ENCODE peak calls at places on chromosomes 12 and 14, in six cellular contexts. One of them, this sample, is unnamed.

GRCh38 chr12:19706936-19707335 is 267.6 kb downstream of the AEBP2 start:
- DNase-seq in GM12878: no peak
- DNase-seq in GM23338: no peak
- DNase-seq in HCT116: no peak
- DNase-seq in transverse colon: no peak
- DNase-seq in prostate gland: no peak
- DNase-seq in this sample: no peak

GRCh38 chr12:28089363-28089762 is 100.9 kb upstream of the CCDC91 start:
- DNase-seq in GM12878: no peak
- DNase-seq in transverse colon: no peak
- DNase-seq in GM23338: peak; percentile 51
- DNase-seq in prostate gland: no peak
- DNase-seq in HCT116: no peak
- DNase-seq in this sample: no peak

GRCh38 chr14:101845896-101846295 is 84.4 kb downstream of the PPP2R5C start:
- DNase-seq in GM23338: no peak
- DNase-seq in prostate gland: no peak
- DNase-seq in GM12878: no peak
- DNase-seq in transverse colon: no peak
- DNase-seq in HCT116: no peak
- DNase-seq in this sample: no peak

GRCh38 chr14:79057333-79057732 is 887.2 kb downstream of the NRXN3 start:
- DNase-seq in GM23338: no peak
- DNase-seq in prostate gland: no peak
- DNase-seq in GM12878: no peak
- DNase-seq in HCT116: no peak
- DNase-seq in transverse colon: no peak
- DNase-seq in this sample: no peak

GRCh38 chr12:5458229-5459050 is 26.5 kb downstream of the NTF3 start:
- DNase-seq in GM12878: no peak
- DNase-seq in GM23338: no peak
- DNase-seq in HCT116: no peak
- DNase-seq in prostate gland: no peak
- DNase-seq in transverse colon: no peak
- DNase-seq in this sample: no peak

GRCh38 chr14:77097006-77097688 is 911 bp upstream of the CIPC start:
- DNase-seq in prostate gland: no peak
- DNase-seq in GM12878: no peak
- DNase-seq in transverse colon: no peak
- DNase-seq in HCT116: no peak
- DNase-seq in GM23338: no peak
- DNase-seq in this sample: no peak

GRCh38 chr12:89859513-89860220 is 151.0 kb upstream of the ATP2B1 start:
- DNase-seq in HCT116: no peak
- DNase-seq in GM23338: no peak
- DNase-seq in prostate gland: no peak
- DNase-seq in transverse colon: no peak
- DNase-seq in GM12878: no peak
- DNase-seq in this sample: no peak

GRCh38 chr14:39988939-39989338 is 556.7 kb upstream of the FBXO33 start:
- DNase-seq in HCT116: peak; percentile 43
- DNase-seq in transverse colon: no peak
- DNase-seq in GM23338: peak; percentile 76
- DNase-seq in prostate gland: no peak
- DNase-seq in GM12878: no peak
- DNase-seq in this sample: no peak

GRCh38 chr12:114913871-114914801 is 230.2 kb upstream of the TBX3 start:
- DNase-seq in transverse colon: no peak
- DNase-seq in GM12878: no peak
- DNase-seq in prostate gland: peak; percentile 81
- DNase-seq in GM23338: no peak
- DNase-seq in HCT116: peak; percentile 38
- DNase-seq in this sample: no peak

GRCh38 chr12:32533971-32534590 is 134.7 kb downstream of the FGD4 start:
- DNase-seq in transverse colon: peak; percentile 78
- DNase-seq in GM23338: peak; percentile 52
- DNase-seq in HCT116: peak; percentile 1
- DNase-seq in prostate gland: peak; percentile 66
- DNase-seq in GM12878: no peak
- DNase-seq in this sample: no peak
- TF ChIP-seq POLR2AphosphoS5 in transverse colon: peak; percentile 75
- TF ChIP-seq POLR2AphosphoS5 in GM23338: no peak
- TF ChIP-seq POLR2AphosphoS5 in HCT116: no peak
- TF ChIP-seq POLR2AphosphoS5 in prostate gland: peak; percentile 90
- TF ChIP-seq POLR2AphosphoS5 in GM12878: no peak
- TF ChIP-seq POLR2AphosphoS5 in this sample: peak; percentile 88

GRCh38 chr12:21542412-21542811 is 16.3 kb downstream of the SPX start:
- DNase-seq in transverse colon: no peak
- DNase-seq in HCT116: no peak
- DNase-seq in prostate gland: no peak
- DNase-seq in GM12878: no peak
- DNase-seq in GM23338: no peak
- DNase-seq in this sample: no peak
- H3K27ac ChIP-seq in transverse colon: no peak overlapping the region
- H3K27ac ChIP-seq in HCT116: no peak overlapping the region
- H3K27ac ChIP-seq in prostate gland: no peak overlapping the region
- H3K27ac ChIP-seq in GM12878: no peak overlapping the region
- H3K27ac ChIP-seq in GM23338: no peak overlapping the region
- H3K27ac ChIP-seq in this sample: no peak overlapping the region

DNA sequence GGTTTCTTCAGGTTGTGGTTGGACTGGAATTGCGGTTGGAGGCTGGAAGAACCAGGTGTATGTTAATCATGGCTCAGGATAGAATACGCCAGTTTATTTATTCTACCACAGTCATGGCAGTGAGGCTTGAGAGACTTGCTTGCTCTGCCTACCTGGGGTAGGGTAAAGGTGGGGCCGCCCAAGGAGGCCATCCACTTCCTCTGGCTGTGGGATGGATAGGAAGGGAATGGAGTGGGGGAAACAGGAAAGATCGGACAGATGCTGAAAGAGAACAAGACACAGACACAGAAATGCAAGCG is 8.1 kb downstream of the SHMT2 start:
- DNase-seq in HCT116: no peak
- DNase-seq in GM23338: peak; percentile 9
- DNase-seq in transverse colon: no peak
- DNase-seq in prostate gland: no peak
- DNase-seq in GM12878: no peak
- DNase-seq in this sample: no peak
- H3K27me3 ChIP-seq in HCT116: peaks cover 4% of the 10 kb centered on the region
- H3K27me3 ChIP-seq in GM23338: peaks cover 90% of the 10 kb centered on the region
- H3K27me3 ChIP-seq in transverse colon: peaks cover 74% of the 10 kb centered on the region
- H3K27me3 ChIP-seq in prostate gland: no peaks in the 10 kb centered on the region
- H3K27me3 ChIP-seq in GM12878: peaks cover 5% of the 10 kb centered on the region
- H3K27me3 ChIP-seq in this sample: peaks cover 12% of the 10 kb centered on the region

GRCh38 chr14:86826641-86827040 is 1166.3 kb downstream of the GALC start:
- DNase-seq in GM12878: no peak
- DNase-seq in GM23338: no peak
- DNase-seq in prostate gland: no peak
- DNase-seq in transverse colon: no peak
- DNase-seq in HCT116: no peak
- DNase-seq in this sample: no peak
- TF ChIP-seq POLR2AphosphoS5 in GM12878: no peak
- TF ChIP-seq POLR2AphosphoS5 in GM23338: no peak
- TF ChIP-seq POLR2AphosphoS5 in prostate gland: no peak
- TF ChIP-seq POLR2AphosphoS5 in transverse colon: no peak
- TF ChIP-seq POLR2AphosphoS5 in HCT116: no peak
- TF ChIP-seq POLR2AphosphoS5 in this sample: no peak

DNA sequence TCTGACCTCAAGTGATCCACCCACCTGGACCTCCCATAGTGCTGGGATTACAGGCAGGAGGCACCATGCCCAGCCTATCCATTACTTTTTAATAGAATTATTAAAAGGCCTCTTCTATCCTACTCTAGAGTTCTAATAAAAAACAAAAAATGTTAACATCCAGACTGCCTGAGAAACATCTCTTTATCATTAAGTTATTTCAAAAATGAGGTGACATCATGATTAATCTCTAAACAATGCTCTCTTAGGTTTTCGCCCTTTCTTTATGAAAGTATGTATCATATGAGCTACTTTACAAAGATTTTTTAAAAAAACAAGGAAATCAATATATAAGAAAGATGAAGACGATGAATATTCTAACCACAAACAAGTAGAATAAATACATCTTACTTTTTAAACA is 52.6 kb downstream of the FGD6 start:
- DNase-seq in GM12878: no peak
- DNase-seq in GM23338: no peak
- DNase-seq in prostate gland: no peak
- DNase-seq in HCT116: no peak
- DNase-seq in transverse colon: no peak
- DNase-seq in this sample: no peak
- H3K27ac ChIP-seq in GM12878: no peak overlapping the region
- H3K27ac ChIP-seq in GM23338: no peak overlapping the region
- H3K27ac ChIP-seq in prostate gland: no peak overlapping the region
- H3K27ac ChIP-seq in HCT116: no peak overlapping the region
- H3K27ac ChIP-seq in transverse colon: peak overlapping the region; percentile 45
- H3K27ac ChIP-seq in this sample: no peak overlapping the region

GRCh38 chr14:53953002-53953827 is 3.4 kb downstream of the BMP4 start:
- DNase-seq in HCT116: no peak
- DNase-seq in GM23338: peak; percentile 86
- DNase-seq in prostate gland: peak; percentile 83
- DNase-seq in GM12878: no peak
- DNase-seq in transverse colon: peak; percentile 78
- DNase-seq in this sample: no peak

GRCh38 chr14:53953828-53954550 is 2.6 kb downstream of the BMP4 start:
- DNase-seq in prostate gland: peak; percentile 20
- DNase-seq in HCT116: no peak
- DNase-seq in GM12878: no peak
- DNase-seq in GM23338: peak; percentile 57
- DNase-seq in transverse colon: peak; percentile 31
- DNase-seq in this sample: no peak

GRCh38 chr14:53950031-53950793 is 6.4 kb downstream of the BMP4 start:
- DNase-seq in prostate gland: no peak
- DNase-seq in GM12878: no peak
- DNase-seq in GM23338: no peak
- DNase-seq in transverse colon: no peak
- DNase-seq in HCT116: no peak
- DNase-seq in this sample: no peak

GRCh38 chr14:53952533-53952932 is 4.1 kb downstream of the BMP4 start:
- DNase-seq in GM23338: peak; percentile 52
- DNase-seq in GM12878: no peak
- DNase-seq in transverse colon: no peak
- DNase-seq in prostate gland: no peak
- DNase-seq in HCT116: no peak
- DNase-seq in this sample: no peak

DNA sequence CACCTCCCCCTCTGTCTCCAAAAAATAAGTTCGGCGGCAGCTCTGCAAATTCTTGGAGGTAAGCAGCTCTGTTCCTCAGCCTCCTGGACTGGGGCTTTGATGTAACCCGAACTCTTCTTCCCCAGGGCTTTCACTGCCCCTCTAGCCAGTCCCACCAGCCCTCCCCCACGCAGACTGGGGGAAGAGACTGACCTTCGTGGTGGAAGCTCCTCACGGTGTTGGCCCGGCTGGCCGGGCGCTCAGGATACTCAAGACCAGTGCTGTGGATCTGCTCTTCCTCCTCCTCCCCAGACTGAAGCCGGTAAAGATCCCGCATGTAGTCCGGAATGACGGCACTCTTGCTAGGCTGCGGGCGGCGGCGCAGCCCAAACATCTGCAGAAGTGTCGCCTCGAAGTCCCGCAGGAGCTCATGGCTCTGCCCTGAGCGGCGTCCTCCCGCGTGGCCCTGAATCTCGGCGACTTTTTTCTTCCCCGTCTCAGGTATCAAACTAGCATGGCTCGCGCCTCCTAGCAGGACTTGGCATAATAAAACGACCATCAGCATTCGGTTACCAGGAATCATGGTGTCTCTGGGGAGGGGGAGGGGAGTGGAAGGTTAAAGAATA is 4.9 kb downstream of the BMP4 start:
- DNase-seq in prostate gland: no peak
- DNase-seq in transverse colon: no peak
- DNase-seq in HCT116: no peak
- DNase-seq in GM23338: peak; percentile 65
- DNase-seq in GM12878: no peak
- DNase-seq in this sample: no peak
- H3K27me3 ChIP-seq in prostate gland: no peaks in the 10 kb centered on the region
- H3K27me3 ChIP-seq in transverse colon: peaks cover 51% of the 10 kb centered on the region
- H3K27me3 ChIP-seq in HCT116: no peaks in the 10 kb centered on the region
- H3K27me3 ChIP-seq in GM23338: peaks cover 92% of the 10 kb centered on the region
- H3K27me3 ChIP-seq in GM12878: peaks cover 12% of the 10 kb centered on the region
- H3K27me3 ChIP-seq in this sample: no peaks in the 10 kb centered on the region

This sample was measured in esophagus muscularis mucosa.